ENCODE peak calls at places on chromosomes 13 and 19, in seven cellular contexts. D, E, N, Q, S, G and V are unnamed samples.

GRCh38 chr13:20993661-20994440 is 67.5 kb downstream of the LATS2 start:
- DNase-seq in D (no peak), E (no peak), N (no peak), Q (peak; percentile 94), S (peak; percentile 59), G (no peak), V (no peak)

GRCh38 chr19:17513801-17514200 is 2.4 kb downstream of the PGLS start:
- DNase-seq in D (no peak), E (no peak), N (no peak), Q (no peak), S (no peak), G (no peak), V (no peak)

GRCh38 chr13:57653229-57653994 is 21.9 kb downstream of the PCDH17 start:
- DNase-seq in D (no peak), E (no peak), N (no peak), Q (no peak), S (no peak), G (no peak), V (no peak)

GRCh38 chr13:45238945-45239795 is 38.3 kb upstream of the KCTD4 start:
- DNase-seq in D (no peak), E (no peak), N (no peak), Q (no peak), S (no peak), G (no peak), V (no peak)

GRCh38 chr13:28534801-28535200 is 39.9 kb upstream of the FLT1 start:
- DNase-seq in D (no peak), E (no peak), N (no peak), Q (no peak), S (no peak), G (no peak), V (no peak)

GRCh38 chr13:22091222-22091970 is 420.5 kb downstream of the FGF9 start:
- DNase-seq in D (no peak), E (no peak), N (no peak), Q (no peak), S (no peak), G (no peak), V (no peak)

GRCh38 chr19:19550454-19550842 is 12.4 kb downstream of the CILP2 start:
- DNase-seq in D (no peak), E (no peak), N (no peak), Q (no peak), S (no peak), G (no peak), V (no peak)

GRCh38 chr13:25977216-25977615 is 74.6 kb downstream of the SHISA2 start:
- DNase-seq in D (no peak), E (no peak), N (peak; percentile 93), Q (no peak), S (no peak), G (no peak), V (no peak)

GRCh38 chr19:13060233-13060963 is 42.3 kb downstream of the LYL1 start:
- DNase-seq in D (no peak), E (peak; percentile 35), N (no peak), Q (no peak), S (peak; percentile 61), G (no peak), V (no peak)

GRCh38 chr19:13097331-13098258 is 5.1 kb downstream of the LYL1 start:
- DNase-seq in D (no peak), E (no peak), N (peak; percentile 40), Q (peak; percentile 88), S (peak; percentile 70), G (no peak), V (no peak)

GRCh38 chr13:20428666-20429644 is 96.7 kb downstream of the CRYL1 start:
- DNase-seq in D (no peak), E (no peak), N (no peak), Q (no peak), S (no peak), G (no peak), V (peak; percentile 42)

GRCh38 chr13:94327318-94327717 is 152.2 kb downstream of the DCT start:
- DNase-seq in D (no peak), E (no peak), N (peak; percentile 30), Q (no peak), S (no peak), G (no peak), V (no peak)

GRCh38 chr19:13428352-13428751 is 77.9 kb downstream of the CACNA1A start:
- DNase-seq in D (no peak), E (no peak), N (peak; percentile 73), Q (no peak), S (peak; percentile 44), G (no peak), V (no peak)

GRCh38 chr19:1948676-1949075 is 7.7 kb downstream of the CSNK1G2 start:
- DNase-seq in D (no peak), E (no peak), N (no peak), Q (peak; percentile 82), S (no peak), G (no peak), V (no peak)

GRCh38 chr19:47523473-47523872 is 8.6 kb upstream of the NAPA start:
- DNase-seq in D (no peak), E (peak; percentile 58), N (no peak), Q (no peak), S (peak; percentile 4), G (no peak), V (no peak)

GRCh38 chr19:11530432-11530831 is 1.5 kb upstream of the ECSIT start:
- DNase-seq in D (peak; percentile 80), E (peak; percentile 80), N (peak; percentile 96), Q (peak; percentile 73), S (peak; percentile 80), G (peak; percentile 28), V (no peak)

GRCh38 chr19:13600802-13601201 is 94.5 kb upstream of the CACNA1A start:
- DNase-seq in D (no peak), E (no peak), N (no peak), Q (no peak), S (no peak), G (no peak), V (no peak)

GRCh38 chr19:44847144-44848035 is 1.3 kb downstream of the NECTIN2 start:
- DNase-seq in D (peak; percentile 92), E (peak; percentile 84), N (peak; percentile 85), Q (no peak), S (peak; percentile 58), G (no peak), V (no peak)
- TF ChIP-seq POLR2AphosphoS5 in D (peak; percentile 98), E (peak; percentile 82), N (no peak), Q (no peak), S (no peak), G (no peak), V (peak; percentile 80)

GRCh38 chr19:8240274-8241229 is 31.4 kb downstream of the CERS4 start:
- DNase-seq in D (peak; percentile 94), E (peak; percentile 82), N (peak; percentile 75), Q (peak; percentile 82), S (peak; percentile 93), G (no peak), V (peak; percentile 95)
- H3K27ac ChIP-seq in D (peak overlapping the region; percentile 72), E (peak overlapping the region; percentile 31), N (peak overlapping the region; percentile 42), Q (no peak overlapping the region), S (peak overlapping the region; percentile 67), G (no peak overlapping the region), V (peak overlapping the region; percentile 30)

GRCh38 chr13:80469841-80470378 is 129.0 kb upstream of the SPRY2 start:
- DNase-seq in D (no peak), E (peak; percentile 37), N (no peak), Q (no peak), S (no peak), G (peak; percentile 53), V (peak; percentile 94)
- TF ChIP-seq POLR2AphosphoS5 in D (peak; percentile 56), E (peak; percentile 47), N (no peak), Q (no peak), S (no peak), G (no peak), V (peak; percentile 66)

DNA sequence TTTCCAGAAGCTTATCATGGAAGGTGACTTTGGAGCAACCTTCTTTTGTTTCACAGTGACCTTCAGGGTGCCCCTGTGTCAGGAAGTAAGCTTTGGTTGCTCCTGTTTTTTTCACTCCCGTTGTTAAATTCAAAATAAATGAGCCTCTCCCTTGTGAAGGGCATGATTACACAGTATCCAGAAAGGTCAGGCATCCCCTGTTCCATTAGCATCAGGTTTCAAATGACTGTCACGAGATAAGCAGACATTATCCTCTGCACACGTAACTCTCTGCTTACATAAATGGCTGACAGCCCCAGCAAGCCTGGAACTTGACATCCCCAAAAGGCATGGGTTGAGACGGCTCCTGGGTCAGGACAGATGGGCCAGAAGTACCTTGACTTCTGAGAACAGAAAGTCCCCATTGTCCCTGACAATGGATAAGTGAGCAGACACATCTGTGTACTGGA is 52.0 kb downstream of the RAB20 start:
- DNase-seq in D (no peak), E (no peak), N (no peak), Q (no peak), S (peak; percentile 29), G (no peak), V (no peak)
- H3K27ac ChIP-seq in D (peak overlapping the region; percentile 91), E (peak overlapping the region; percentile 90), N (no peak overlapping the region), Q (peak overlapping the region; percentile 71), S (peak overlapping the region; percentile 87), G (no peak overlapping the region), V (peak overlapping the region; percentile 55)